ENCODE peak calls at places on chromosomes 3 and 15, in six cellular contexts. One of them, this sample, is unnamed.

GRCh38 chr3:124553178-124553577 is 177.1 kb upstream of the UMPS start:
- DNase-seq in MM.1S: no peak
- DNase-seq in right atrium auricular region: no peak
- DNase-seq in PC-3: no peak
- DNase-seq in transverse colon: no peak
- DNase-seq in GM12878: no peak
- DNase-seq in this sample: no peak

GRCh38 chr3:6805236-6805635 is 55.7 kb upstream of the GRM7 start:
- DNase-seq in MM.1S: no peak
- DNase-seq in right atrium auricular region: no peak
- DNase-seq in PC-3: peak; percentile 58
- DNase-seq in transverse colon: no peak
- DNase-seq in GM12878: no peak
- DNase-seq in this sample: no peak

GRCh38 chr3:170553788-170554620 is 31.9 kb downstream of the SLC7A14 start:
- DNase-seq in MM.1S: no peak
- DNase-seq in right atrium auricular region: no peak
- DNase-seq in PC-3: peak; percentile 37
- DNase-seq in transverse colon: no peak
- DNase-seq in GM12878: no peak
- DNase-seq in this sample: no peak

GRCh38 chr15:79035111-79035601 is 55.4 kb downstream of the RASGRF1 start:
- DNase-seq in MM.1S: no peak
- DNase-seq in right atrium auricular region: no peak
- DNase-seq in PC-3: no peak
- DNase-seq in transverse colon: no peak
- DNase-seq in GM12878: peak; percentile 31
- DNase-seq in this sample: no peak

GRCh38 chr3:102156426-102156825 is 278.4 kb upstream of the ZPLD1 start:
- DNase-seq in MM.1S: no peak
- DNase-seq in right atrium auricular region: no peak
- DNase-seq in PC-3: peak; percentile 94
- DNase-seq in transverse colon: no peak
- DNase-seq in GM12878: no peak
- DNase-seq in this sample: no peak

GRCh38 chr15:74045184-74045583 is 37.2 kb downstream of the GOLGA6A start:
- DNase-seq in MM.1S: no peak
- DNase-seq in right atrium auricular region: no peak
- DNase-seq in PC-3: no peak
- DNase-seq in transverse colon: no peak
- DNase-seq in GM12878: no peak
- DNase-seq in this sample: no peak

GRCh38 chr3:113832477-113833164 is 6.0 kb upstream of the GRAMD1C start:
- DNase-seq in MM.1S: peak; percentile 18
- DNase-seq in right atrium auricular region: no peak
- DNase-seq in PC-3: no peak
- DNase-seq in transverse colon: no peak
- DNase-seq in GM12878: peak; percentile 47
- DNase-seq in this sample: no peak

GRCh38 chr15:101296418-101297405 is 1.7 kb upstream of the SNRPA1 start:
- DNase-seq in MM.1S: no peak
- DNase-seq in right atrium auricular region: no peak
- DNase-seq in PC-3: peak; percentile 70
- DNase-seq in transverse colon: no peak
- DNase-seq in GM12878: no peak
- DNase-seq in this sample: no peak

GRCh38 chr3:126305427-126305826 is 51.8 kb downstream of the KLF15 start:
- DNase-seq in MM.1S: no peak
- DNase-seq in right atrium auricular region: no peak
- DNase-seq in PC-3: peak; percentile 2
- DNase-seq in transverse colon: no peak
- DNase-seq in GM12878: no peak
- DNase-seq in this sample: no peak

GRCh38 chr3:193342551-193342950 is 36.0 kb downstream of the ATP13A5 start:
- DNase-seq in MM.1S: no peak
- DNase-seq in right atrium auricular region: no peak
- DNase-seq in PC-3: no peak
- DNase-seq in transverse colon: no peak
- DNase-seq in GM12878: no peak
- DNase-seq in this sample: no peak

GRCh38 chr3:135362889-135363288 is 567.8 kb downstream of the EPHB1 start:
- DNase-seq in MM.1S: no peak
- DNase-seq in right atrium auricular region: no peak
- DNase-seq in PC-3: no peak
- DNase-seq in transverse colon: no peak
- DNase-seq in GM12878: no peak
- DNase-seq in this sample: no peak

GRCh38 chr15:97567411-97567810 is 393.1 kb upstream of the ARRDC4 start:
- DNase-seq in MM.1S: no peak
- DNase-seq in right atrium auricular region: no peak
- DNase-seq in PC-3: no peak
- DNase-seq in transverse colon: no peak
- DNase-seq in GM12878: no peak
- DNase-seq in this sample: no peak

GRCh38 chr15:42199126-42199525 is 9.0 kb downstream of the VPS39 start:
- DNase-seq in MM.1S: no peak
- DNase-seq in right atrium auricular region: no peak
- DNase-seq in PC-3: no peak
- DNase-seq in transverse colon: no peak
- DNase-seq in GM12878: no peak
- DNase-seq in this sample: no peak

GRCh38 chr15:66778716-66779115 is 76.7 kb downstream of the SMAD6 start:
- DNase-seq in MM.1S: no peak
- DNase-seq in right atrium auricular region: no peak
- DNase-seq in PC-3: no peak
- DNase-seq in transverse colon: no peak
- DNase-seq in GM12878: no peak
- DNase-seq in this sample: no peak

GRCh38 chr15:39553947-39554731 is 26.7 kb upstream of the THBS1 start:
- DNase-seq in MM.1S: peak; percentile 37
- DNase-seq in right atrium auricular region: no peak
- DNase-seq in PC-3: no peak
- DNase-seq in transverse colon: peak; percentile 58
- DNase-seq in GM12878: peak; percentile 26
- DNase-seq in this sample: no peak

GRCh38 chr15:69573815-69574472 is 121.3 kb downstream of the RPLP1 start:
- DNase-seq in MM.1S: no peak
- DNase-seq in right atrium auricular region: no peak
- DNase-seq in PC-3: peak; percentile 32
- DNase-seq in transverse colon: no peak
- DNase-seq in GM12878: no peak
- DNase-seq in this sample: no peak

GRCh38 chr15:63277893-63278505 is 594 bp downstream of the APH1B start:
- DNase-seq in MM.1S: no peak
- DNase-seq in right atrium auricular region: no peak
- DNase-seq in PC-3: peak; percentile 26
- DNase-seq in transverse colon: no peak
- DNase-seq in GM12878: no peak
- DNase-seq in this sample: no peak

GRCh38 chr3:45890405-45890804 is 4.1 kb downstream of the CCR9 start:
- DNase-seq in MM.1S: no peak
- DNase-seq in right atrium auricular region: no peak
- DNase-seq in PC-3: peak; percentile 44
- DNase-seq in transverse colon: peak; percentile 76
- DNase-seq in GM12878: no peak
- DNase-seq in this sample: no peak

GRCh38 chr3:4504340-4505261 is 11.5 kb downstream of the ITPR1 start:
- DNase-seq in MM.1S: peak; percentile 61
- DNase-seq in right atrium auricular region: no peak
- DNase-seq in PC-3: peak; percentile 43
- DNase-seq in transverse colon: peak; percentile 70
- DNase-seq in GM12878: no peak
- DNase-seq in this sample: no peak

GRCh38 chr15:56099311-56099710 is 105.9 kb upstream of the NEDD4 start:
- DNase-seq in MM.1S: no peak
- DNase-seq in right atrium auricular region: no peak
- DNase-seq in PC-3: no peak
- DNase-seq in transverse colon: no peak
- DNase-seq in GM12878: no peak
- DNase-seq in this sample: no peak

GRCh38 chr3:112604536-112604935 is 36.4 kb downstream of the CCDC80 start:
- DNase-seq in MM.1S: peak; percentile 62
- DNase-seq in right atrium auricular region: no peak
- DNase-seq in PC-3: peak; percentile 73
- DNase-seq in transverse colon: no peak
- DNase-seq in GM12878: no peak
- DNase-seq in this sample: no peak

GRCh38 chr15:56098230-56098899 is 105.0 kb upstream of the NEDD4 start:
- DNase-seq in MM.1S: no peak
- DNase-seq in right atrium auricular region: no peak
- DNase-seq in PC-3: peak; percentile 32
- DNase-seq in transverse colon: no peak
- DNase-seq in GM12878: no peak
- DNase-seq in this sample: no peak

GRCh38 chr3:119288669-119289068 is 5.5 kb upstream of the ARHGAP31 start:
- DNase-seq in MM.1S: no peak
- DNase-seq in right atrium auricular region: no peak
- DNase-seq in PC-3: no peak
- DNase-seq in transverse colon: no peak
- DNase-seq in GM12878: no peak
- DNase-seq in this sample: no peak

GRCh38 chr15:42133892-42134502 is 22.4 kb downstream of the PLA2G4F start:
- DNase-seq in MM.1S: peak; percentile 48
- DNase-seq in right atrium auricular region: peak; percentile 36
- DNase-seq in PC-3: peak; percentile 79
- DNase-seq in transverse colon: peak; percentile 79
- DNase-seq in GM12878: no peak
- DNase-seq in this sample: peak; percentile 83

GRCh38 chr3:182524711-182525401 is 268.4 kb upstream of the ATP11B start:
- DNase-seq in MM.1S: no peak
- DNase-seq in right atrium auricular region: no peak
- DNase-seq in PC-3: peak; percentile 58
- DNase-seq in transverse colon: no peak
- DNase-seq in GM12878: no peak
- DNase-seq in this sample: peak; percentile 72

GRCh38 chr3:125055913-125056705 is at the start of gene HEG1:
- DNase-seq in MM.1S: peak; percentile 69
- DNase-seq in right atrium auricular region: peak; percentile 97
- DNase-seq in PC-3: peak; percentile 59
- DNase-seq in transverse colon: peak; percentile 85
- DNase-seq in GM12878: no peak
- DNase-seq in this sample: peak; percentile 61

GRCh38 chr3:58093573-58094195 is 85.5 kb downstream of the FLNB start:
- DNase-seq in MM.1S: no peak
- DNase-seq in right atrium auricular region: no peak
- DNase-seq in PC-3: peak; percentile 67
- DNase-seq in transverse colon: no peak
- DNase-seq in GM12878: no peak
- DNase-seq in this sample: no peak

GRCh38 chr3:46372492-46373359 is 2.0 kb downstream of the CCR5 start:
- DNase-seq in MM.1S: peak; percentile 79
- DNase-seq in right atrium auricular region: no peak
- DNase-seq in PC-3: peak; percentile 73
- DNase-seq in transverse colon: no peak
- DNase-seq in GM12878: no peak
- DNase-seq in this sample: no peak

GRCh38 chr15:83559310-83559966 is 94.5 kb upstream of the ADAMTSL3 start:
- DNase-seq in MM.1S: peak; percentile 62
- DNase-seq in right atrium auricular region: no peak
- DNase-seq in PC-3: peak; percentile 87
- DNase-seq in transverse colon: peak; percentile 30
- DNase-seq in GM12878: peak; percentile 20
- DNase-seq in this sample: peak; percentile 88

GRCh38 chr3:83457516-83457915 is 1501.3 kb upstream of the CADM2 start:
- DNase-seq in MM.1S: no peak
- DNase-seq in right atrium auricular region: no peak
- DNase-seq in PC-3: no peak
- DNase-seq in transverse colon: no peak
- DNase-seq in GM12878: no peak
- DNase-seq in this sample: no peak

GRCh38 chr3:149792485-149793270 is at the start of gene ANKUB1:
- DNase-seq in MM.1S: no peak
- DNase-seq in right atrium auricular region: no peak
- DNase-seq in PC-3: no peak
- DNase-seq in transverse colon: no peak
- DNase-seq in GM12878: no peak
- DNase-seq in this sample: peak; percentile 95

GRCh38 chr3:46410669-46411068 is 3.6 kb downstream of the CCRL2 start:
- DNase-seq in MM.1S: no peak
- DNase-seq in right atrium auricular region: no peak
- DNase-seq in PC-3: no peak
- DNase-seq in transverse colon: no peak
- DNase-seq in GM12878: no peak
- DNase-seq in this sample: no peak

GRCh38 chr15:90315276-90315982 is 36.7 kb upstream of the ZNF774 start:
- DNase-seq in MM.1S: no peak
- DNase-seq in right atrium auricular region: peak; percentile 75
- DNase-seq in PC-3: peak; percentile 47
- DNase-seq in transverse colon: peak; percentile 84
- DNase-seq in GM12878: no peak
- DNase-seq in this sample: no peak

GRCh38 chr15:51491941-51492340 is 130.6 kb downstream of the DMXL2 start:
- DNase-seq in MM.1S: no peak
- DNase-seq in right atrium auricular region: no peak
- DNase-seq in PC-3: no peak
- DNase-seq in transverse colon: no peak
- DNase-seq in GM12878: no peak
- DNase-seq in this sample: no peak

GRCh38 chr3:78754066-78754743 is 1013.6 kb downstream of the ROBO1 start:
- DNase-seq in MM.1S: no peak
- DNase-seq in right atrium auricular region: no peak
- DNase-seq in PC-3: peak; percentile 82
- DNase-seq in transverse colon: no peak
- DNase-seq in GM12878: no peak
- DNase-seq in this sample: no peak

GRCh38 chr3:11317300-11317699 is 45.1 kb downstream of the ATG7 start:
- DNase-seq in MM.1S: no peak
- DNase-seq in right atrium auricular region: no peak
- DNase-seq in PC-3: no peak
- DNase-seq in transverse colon: no peak
- DNase-seq in GM12878: no peak
- DNase-seq in this sample: no peak
- H3K36me3 ChIP-seq in MM.1S: no peaks in the 10 kb centered on the region
- H3K36me3 ChIP-seq in right atrium auricular region: peaks cover 80% of the 10 kb centered on the region
- H3K36me3 ChIP-seq in PC-3: peaks cover 63% of the 10 kb centered on the region
- H3K36me3 ChIP-seq in transverse colon: peaks cover 43% of the 10 kb centered on the region
- H3K36me3 ChIP-seq in GM12878: peaks cover 23% of the 10 kb centered on the region
- H3K36me3 ChIP-seq in this sample: peaks cover 23% of the 10 kb centered on the region

GRCh38 chr3:49122886-49123545 is 2.4 kb upstream of the USP19 start:
- DNase-seq in MM.1S: no peak
- DNase-seq in right atrium auricular region: no peak
- DNase-seq in PC-3: no peak
- DNase-seq in transverse colon: no peak
- DNase-seq in GM12878: no peak
- DNase-seq in this sample: no peak
- H3K36me3 ChIP-seq in MM.1S: no peaks in the 10 kb centered on the region
- H3K36me3 ChIP-seq in right atrium auricular region: peaks cover 77% of the 10 kb centered on the region
- H3K36me3 ChIP-seq in PC-3: peaks cover 12% of the 10 kb centered on the region
- H3K36me3 ChIP-seq in transverse colon: peaks cover 9% of the 10 kb centered on the region
- H3K36me3 ChIP-seq in GM12878: no peaks in the 10 kb centered on the region
- H3K36me3 ChIP-seq in this sample: peaks cover 21% of the 10 kb centered on the region

GRCh38 chr3:47857151-47857550 is 54.2 kb downstream of the DHX30 start:
- DNase-seq in MM.1S: no peak
- DNase-seq in right atrium auricular region: no peak
- DNase-seq in PC-3: no peak
- DNase-seq in transverse colon: no peak
- DNase-seq in GM12878: no peak
- DNase-seq in this sample: no peak
- H3K36me3 ChIP-seq in MM.1S: no peaks in the 10 kb centered on the region
- H3K36me3 ChIP-seq in right atrium auricular region: peaks cover 90% of the 10 kb centered on the region
- H3K36me3 ChIP-seq in PC-3: peaks cover 32% of the 10 kb centered on the region
- H3K36me3 ChIP-seq in transverse colon: peaks cover 25% of the 10 kb centered on the region
- H3K36me3 ChIP-seq in GM12878: peaks cover 8% of the 10 kb centered on the region
- H3K36me3 ChIP-seq in this sample: peaks cover 50% of the 10 kb centered on the region

GRCh38 chr3:184333700-184334099 is 3.7 kb upstream of the FAM131A start:
- DNase-seq in MM.1S: no peak
- DNase-seq in right atrium auricular region: no peak
- DNase-seq in PC-3: no peak
- DNase-seq in transverse colon: no peak
- DNase-seq in GM12878: no peak
- DNase-seq in this sample: no peak
- H3K36me3 ChIP-seq in MM.1S: peaks cover 23% of the 10 kb centered on the region
- H3K36me3 ChIP-seq in right atrium auricular region: peaks cover 69% of the 10 kb centered on the region
- H3K36me3 ChIP-seq in PC-3: peaks cover 47% of the 10 kb centered on the region
- H3K36me3 ChIP-seq in transverse colon: peaks cover 50% of the 10 kb centered on the region
- H3K36me3 ChIP-seq in GM12878: peaks cover 36% of the 10 kb centered on the region
- H3K36me3 ChIP-seq in this sample: peaks cover 73% of the 10 kb centered on the region